ENCODE peak calls at places on chromosomes 2 and 18, in five cellular contexts. G, B, A, N and H are unnamed samples.
A peak's percentile ranks its signal among the peaks of the same experiment; 100 is the strongest.

GRCh38 chr18:45548614-45549013 is 66.7 kb upstream of the SLC14A2 start:
- DNase-seq in G (no peak), B (no peak), A (no peak), N (no peak), H (no peak)

GRCh38 chr2:165911231-165911630 is 42.3 kb downstream of the TTC21B start:
- DNase-seq in G (no peak), B (no peak), A (no peak), N (no peak), H (no peak)

GRCh38 chr2:221517362-221518121 is 54.6 kb downstream of the EPHA4 start:
- DNase-seq in G (peak; percentile 8), B (no peak), A (no peak), N (no peak), H (no peak)

GRCh38 chr2:233462202-233462785 is 104.3 kb downstream of the USP40 start:
- DNase-seq in G (no peak), B (no peak), A (no peak), N (no peak), H (no peak)

GRCh38 chr18:70074091-70074490 is 126.4 kb upstream of the CD226 start:
- DNase-seq in G (no peak), B (no peak), A (no peak), N (no peak), H (no peak)

GRCh38 chr2:67304300-67304890 is 92.7 kb upstream of the ETAA1 start:
- DNase-seq in G (no peak), B (no peak), A (no peak), N (no peak), H (no peak)

GRCh38 chr2:223102040-223102899 is 50.3 kb downstream of the KCNE4 start:
- DNase-seq in G (peak; percentile 2), B (no peak), A (no peak), N (no peak), H (no peak)

GRCh38 chr2:16729335-16729734 is 63.7 kb upstream of the CYRIA start:
- DNase-seq in G (no peak), B (no peak), A (no peak), N (no peak), H (no peak)

GRCh38 chr2:64748561-64748960 is 94.8 kb upstream of the SERTAD2 start:
- DNase-seq in G (no peak), B (no peak), A (no peak), N (no peak), H (no peak)

GRCh38 chr2:238970553-238971081 is 122.7 kb downstream of the TWIST2 start:
- DNase-seq in G (peak; percentile 33), B (peak; percentile 88), A (peak; percentile 77), N (peak; percentile 38), H (no peak)

DNA sequence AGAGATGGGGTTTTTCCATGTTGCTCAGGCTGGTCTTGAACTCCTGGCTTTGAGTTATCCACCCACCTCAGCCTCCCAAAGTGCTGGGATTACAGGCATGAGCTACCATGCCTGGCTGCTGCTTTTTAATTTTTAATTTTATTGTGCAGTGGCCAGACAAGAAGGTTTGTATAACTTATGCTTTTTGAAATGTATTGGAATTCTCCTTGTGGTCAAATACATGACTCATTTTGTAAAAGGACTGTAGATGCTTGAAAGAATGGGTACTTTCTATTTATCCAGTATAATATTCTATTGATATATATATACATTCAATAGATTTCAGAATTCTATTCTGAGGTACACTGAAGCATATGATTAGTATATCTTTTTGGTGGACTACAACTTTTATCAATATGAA is 82.6 kb upstream of the ST3GAL5 start:
- DNase-seq in G (no peak), B (no peak), A (no peak), N (no peak), H (no peak)
- TF ChIP-seq SIN3A in G (no peak), B (no peak), A (no peak), N (no peak), H (no peak)

DNA sequence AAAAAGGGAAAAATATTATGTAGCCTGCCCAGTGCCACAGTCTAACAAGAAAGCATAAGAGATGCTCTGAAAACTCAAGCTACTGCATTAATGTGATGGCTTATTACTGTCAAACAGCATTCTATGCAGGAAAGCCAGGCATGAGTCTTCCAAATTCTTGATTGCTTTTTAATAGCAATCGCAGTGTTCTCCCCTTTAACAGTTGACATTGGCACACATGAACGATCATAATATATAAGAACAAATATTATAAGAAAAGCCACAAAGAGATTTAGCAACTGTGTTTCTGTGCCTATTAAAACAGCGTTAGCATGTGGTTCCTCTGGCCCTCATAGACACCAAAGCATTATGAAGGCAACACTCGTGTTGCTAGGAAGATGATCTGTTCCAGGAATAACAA is 244.9 kb downstream of the ACKR3 start:
- DNase-seq in G (no peak), B (no peak), A (no peak), N (no peak), H (no peak)
- H3K4me3 ChIP-seq in G (no peak overlapping the region), B (no peak overlapping the region), A (no peak overlapping the region), N (no peak overlapping the region), H (no peak overlapping the region)

GRCh38 chr18:21257383-21257782 is 15.4 kb downstream of the GREB1L start:
- DNase-seq in G (no peak), B (no peak), A (no peak), N (no peak), H (no peak)
- TF ChIP-seq SIN3A in G (no peak), B (no peak), A (no peak), N (no peak), H (no peak)

GRCh38 chr2:9655441-9656269 is 24.9 kb upstream of the YWHAQ start:
- DNase-seq in G (no peak), B (no peak), A (no peak), N (no peak), H (no peak)
- H3K4me3 ChIP-seq in G (no peak overlapping the region), B (peak overlapping the region; percentile 26), A (no peak overlapping the region), N (no peak overlapping the region), H (no peak overlapping the region)

GRCh38 chr2:20195431-20195830 is 29.5 kb downstream of the SDC1 start:
- DNase-seq in G (no peak), B (no peak), A (no peak), N (no peak), H (no peak)

GRCh38 chr2:20196053-20196880 is 28.7 kb downstream of the SDC1 start:
- DNase-seq in G (no peak), B (no peak), A (no peak), N (no peak), H (no peak)

GRCh38 chr2:20198796-20199361 is 26.1 kb downstream of the SDC1 start:
- DNase-seq in G (no peak), B (no peak), A (no peak), N (no peak), H (no peak)

GRCh38 chr2:20198001-20198400 is 26.9 kb downstream of the SDC1 start:
- DNase-seq in G (no peak), B (no peak), A (no peak), N (no peak), H (no peak)

GRCh38 chr2:20196881-20197204 is 28.1 kb downstream of the SDC1 start:
- DNase-seq in G (no peak), B (no peak), A (no peak), N (no peak), H (no peak)
- TF ChIP-seq SIN3A in G (no peak), B (no peak), A (no peak), N (no peak), H (no peak)

GRCh38 chr2:12448846-12449480 is 267.8 kb upstream of the TRIB2 start:
- DNase-seq in G (no peak), B (no peak), A (no peak), N (no peak), H (no peak)

GRCh38 chr2:12455626-12456025 is 261.1 kb upstream of the TRIB2 start:
- DNase-seq in G (no peak), B (no peak), A (no peak), N (no peak), H (no peak)

GRCh38 chr2:12453731-12454130 is 263.0 kb upstream of the TRIB2 start:
- DNase-seq in G (no peak), B (no peak), A (no peak), N (no peak), H (no peak)

GRCh38 chr2:12451726-12452125 is 265.0 kb upstream of the TRIB2 start:
- DNase-seq in G (no peak), B (no peak), A (peak; percentile 27), N (no peak), H (no peak)

DNA sequence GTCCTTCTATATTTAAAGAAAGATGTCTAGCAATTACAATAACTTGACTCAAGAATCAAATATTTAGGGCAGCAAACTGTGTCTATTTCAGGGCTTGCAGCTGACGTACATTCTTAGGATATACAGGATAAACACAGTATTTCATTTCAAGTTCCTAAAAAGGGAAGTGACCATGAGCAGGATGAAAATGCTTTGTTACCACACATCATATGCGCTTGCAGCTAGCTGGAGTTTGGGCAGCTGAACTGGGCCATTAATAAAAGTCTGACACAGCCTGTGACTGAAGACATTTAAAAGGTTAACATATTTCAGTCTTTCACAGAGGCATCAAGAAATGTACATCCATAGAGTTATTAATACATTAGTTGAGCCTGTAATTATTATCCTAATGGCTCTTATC is 264.5 kb upstream of the TRIB2 start:
- DNase-seq in G (no peak), B (no peak), A (no peak), N (no peak), H (no peak)
- H3K4me3 ChIP-seq in G (no peak overlapping the region), B (no peak overlapping the region), A (no peak overlapping the region), N (no peak overlapping the region), H (no peak overlapping the region)

DNA sequence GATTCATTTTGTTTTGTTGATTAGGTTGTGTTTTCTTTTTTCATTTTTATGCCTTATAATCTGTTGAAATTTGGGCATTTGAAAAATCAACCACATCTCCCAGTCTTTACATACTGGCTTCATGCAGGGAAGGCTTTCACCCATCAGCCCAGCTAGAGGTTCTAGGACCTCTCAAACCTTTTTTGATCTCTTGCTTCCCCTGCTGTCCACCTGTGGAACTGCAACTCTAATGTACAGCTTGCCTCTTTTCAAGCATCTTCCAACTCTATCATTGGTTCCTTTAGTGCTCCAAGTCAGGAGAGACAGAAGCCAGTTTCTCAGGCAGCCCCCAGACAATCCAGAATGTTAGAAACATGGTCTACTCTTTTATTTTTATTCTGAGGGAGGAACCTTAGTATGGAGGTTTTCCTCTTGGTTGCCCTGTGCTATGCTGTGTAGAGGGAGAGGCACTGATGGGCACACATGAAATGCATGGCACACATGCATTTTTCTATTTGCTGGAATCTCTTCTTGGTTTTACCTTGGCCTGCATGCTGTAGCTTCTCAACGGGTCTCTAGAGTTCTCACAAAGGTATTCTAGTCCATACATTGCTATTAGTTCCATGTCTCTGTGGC is 107.2 kb upstream of the L3MBTL4 start:
- DNase-seq in G (no peak), B (no peak), A (peak; percentile 56), N (peak; percentile 44), H (peak; percentile 68)
- TF ChIP-seq SIN3A in G (no peak), B (no peak), A (no peak), N (no peak), H (no peak)

DNA sequence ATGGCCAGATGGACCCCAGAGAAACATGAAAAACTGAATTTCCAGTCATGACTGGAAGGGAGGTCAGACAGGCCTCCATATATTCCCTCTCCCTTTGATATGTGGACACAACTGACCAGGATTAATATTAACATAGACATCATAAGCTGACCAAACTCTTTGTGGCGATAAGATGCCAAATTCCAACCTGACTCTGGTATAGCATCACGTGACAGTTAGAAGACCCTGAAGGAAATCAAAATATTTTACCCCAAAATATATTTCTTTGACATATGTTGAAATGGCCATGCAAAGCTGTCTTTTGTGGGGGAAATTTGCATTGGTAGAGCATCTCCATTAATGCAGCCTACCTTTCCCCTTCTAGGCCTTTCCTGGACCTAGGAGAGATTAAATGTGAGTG is 36.7 kb downstream of the ST6GAL2 start:
- DNase-seq in G (no peak), B (no peak), A (no peak), N (no peak), H (no peak)
- H3K4me3 ChIP-seq in G (no peak overlapping the region), B (no peak overlapping the region), A (no peak overlapping the region), N (no peak overlapping the region), H (no peak overlapping the region)